ENCODE peak calls at places on chromosomes 7 and 10, in ten cellular contexts. I, K, T, P, Y, G, C, O, M and N are unnamed samples.

GRCh38 chr7:40701836-40702551 is 567.2 kb downstream of the SUGCT start:
- DNase-seq in I (no peak), K (no peak), T (no peak), P (no peak), Y (no peak), G (no peak), C (no peak), O (no peak), M (no peak), N (no peak)

GRCh38 chr7:133742709-133743538 is 384.2 kb upstream of the LRGUK start:
- DNase-seq in I (no peak), K (no peak), T (no peak), P (no peak), Y (no peak), G (peak; percentile 54), C (no peak), O (no peak), M (no peak), N (peak; percentile 4)

GRCh38 chr10:54441286-54441685 is 359.7 kb downstream of the PCDH15 start:
- DNase-seq in I (no peak), K (no peak), T (no peak), P (no peak), Y (no peak), G (no peak), C (no peak), O (no peak), M (no peak), N (no peak)

GRCh38 chr10:52283174-52283573 is 30.9 kb upstream of the DKK1 start:
- DNase-seq in I (no peak), K (no peak), T (no peak), P (no peak), Y (no peak), G (peak; percentile 38), C (no peak), O (no peak), M (no peak), N (no peak)

GRCh38 chr7:13312327-13312726 is 624.9 kb downstream of the ARL4A start:
- DNase-seq in I (no peak), K (no peak), T (no peak), P (no peak), Y (no peak), G (no peak), C (no peak), O (no peak), M (no peak), N (no peak)

GRCh38 chr10:71598673-71599072 is 120.9 kb downstream of the C10orf105 start:
- DNase-seq in I (peak; percentile 77), K (no peak), T (no peak), P (peak; percentile 67), Y (no peak), G (peak; percentile 87), C (peak; percentile 77), O (peak; percentile 93), M (peak; percentile 95), N (no peak)

GRCh38 chr10:91708174-91708861 is 75.4 kb upstream of the PPP1R3C start:
- DNase-seq in I (no peak), K (no peak), T (no peak), P (no peak), Y (no peak), G (no peak), C (no peak), O (no peak), M (no peak), N (no peak)

GRCh38 chr10:97651773-97652172 is 11.3 kb downstream of the PI4K2A start:
- DNase-seq in I (no peak), K (no peak), T (no peak), P (no peak), Y (peak; percentile 62), G (no peak), C (no peak), O (no peak), M (no peak), N (peak; percentile 99)

GRCh38 chr10:54843085-54843646 is 42.1 kb upstream of the PCDH15 start:
- DNase-seq in I (no peak), K (no peak), T (no peak), P (no peak), Y (no peak), G (no peak), C (no peak), O (no peak), M (no peak), N (no peak)

GRCh38 chr7:85469446-85469970 is 282.7 kb upstream of the SEMA3D start:
- DNase-seq in I (no peak), K (no peak), T (no peak), P (no peak), Y (no peak), G (peak; percentile 34), C (no peak), O (no peak), M (no peak), N (no peak)

GRCh38 chr7:41810258-41810576 is 107.3 kb upstream of the INHBA start:
- DNase-seq in I (peak; percentile 73), K (no peak), T (no peak), P (no peak), Y (no peak), G (no peak), C (peak; percentile 31), O (no peak), M (no peak), N (no peak)

GRCh38 chr10:69383485-69384089 is 33.1 kb downstream of the TACR2 start:
- DNase-seq in I (no peak), K (no peak), T (no peak), P (no peak), Y (no peak), G (peak; percentile 56), C (no peak), O (no peak), M (no peak), N (no peak)

GRCh38 chr7:11592699-11593098 is 239.3 kb downstream of the THSD7A start:
- DNase-seq in I (no peak), K (no peak), T (no peak), P (no peak), Y (no peak), G (no peak), C (no peak), O (no peak), M (no peak), N (no peak)

GRCh38 chr7:37945336-37945735 is 24.9 kb downstream of the EPDR1 start:
- DNase-seq in I (no peak), K (no peak), T (no peak), P (no peak), Y (no peak), G (peak; percentile 51), C (no peak), O (no peak), M (no peak), N (no peak)

GRCh38 chr7:155701972-155702544 is 57.6 kb downstream of the RBM33 start:
- DNase-seq in I (no peak), K (no peak), T (no peak), P (no peak), Y (no peak), G (peak; percentile 19), C (no peak), O (no peak), M (no peak), N (no peak)
- TF ChIP-seq CTCF in I (no peak), K (no peak), T (no peak), P (no peak), Y (no peak), G (peak; percentile 26), C (no peak), O (no peak), M (no peak), N (no peak)

GRCh38 chr10:78332013-78332412 is 298.4 kb downstream of the RPS24 start:
- DNase-seq in I (no peak), K (no peak), T (no peak), P (no peak), Y (no peak), G (no peak), C (no peak), O (peak; percentile 92), M (peak; percentile 64), N (no peak)

GRCh38 chr10:78333362-78334143 is 299.9 kb downstream of the RPS24 start:
- DNase-seq in I (no peak), K (no peak), T (no peak), P (no peak), Y (no peak), G (no peak), C (no peak), O (no peak), M (peak; percentile 64), N (no peak)

GRCh38 chr10:78332699-78333098 is 299.0 kb downstream of the RPS24 start:
- DNase-seq in I (no peak), K (no peak), T (no peak), P (no peak), Y (no peak), G (no peak), C (no peak), O (no peak), M (peak; percentile 70), N (no peak)

GRCh38 chr10:78330884-78331283 is 297.2 kb downstream of the RPS24 start:
- DNase-seq in I (no peak), K (no peak), T (no peak), P (no peak), Y (no peak), G (no peak), C (no peak), O (no peak), M (peak; percentile 55), N (no peak)

GRCh38 chr10:78331391-78331922 is 297.8 kb downstream of the RPS24 start:
- DNase-seq in I (no peak), K (no peak), T (no peak), P (no peak), Y (no peak), G (peak; percentile 42), C (no peak), O (peak; percentile 73), M (peak; percentile 90), N (no peak)
- H3K27ac ChIP-seq in I (no peak overlapping the region), K (no peak overlapping the region), T (no peak overlapping the region), P (peak overlapping the region; percentile 51), Y (no peak overlapping the region), G (no peak overlapping the region), C (no peak overlapping the region), O (peak overlapping the region; percentile 41), M (peak overlapping the region; percentile 66), N (no peak overlapping the region)

DNA sequence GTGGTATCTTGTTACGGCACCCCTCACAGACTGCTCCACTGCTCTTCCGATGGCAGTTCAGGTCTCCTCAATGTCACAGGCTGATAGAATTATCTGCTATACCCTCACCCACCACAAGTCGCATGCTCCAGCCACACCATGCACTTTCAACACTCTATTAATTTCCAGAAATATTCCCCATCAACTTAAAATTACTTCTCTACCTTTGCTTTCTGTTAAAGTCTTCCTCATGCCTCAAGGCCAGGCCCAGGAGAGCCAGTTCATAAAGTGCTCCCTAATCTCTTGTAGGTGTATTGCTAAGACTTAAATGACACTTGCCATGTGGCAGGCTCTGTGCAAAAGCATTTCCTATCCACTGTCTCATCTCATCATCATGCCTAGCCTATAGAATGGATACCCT is 105.9 kb upstream of the ARID5B start:
- DNase-seq in I (no peak), K (no peak), T (no peak), P (no peak), Y (no peak), G (no peak), C (no peak), O (no peak), M (peak; percentile 31), N (no peak)
- TF ChIP-seq CTCF in I (no peak), K (no peak), T (no peak), P (no peak), Y (peak; percentile 46), G (peak; percentile 8), C (no peak), O (no peak), M (no peak), N (no peak)

DNA sequence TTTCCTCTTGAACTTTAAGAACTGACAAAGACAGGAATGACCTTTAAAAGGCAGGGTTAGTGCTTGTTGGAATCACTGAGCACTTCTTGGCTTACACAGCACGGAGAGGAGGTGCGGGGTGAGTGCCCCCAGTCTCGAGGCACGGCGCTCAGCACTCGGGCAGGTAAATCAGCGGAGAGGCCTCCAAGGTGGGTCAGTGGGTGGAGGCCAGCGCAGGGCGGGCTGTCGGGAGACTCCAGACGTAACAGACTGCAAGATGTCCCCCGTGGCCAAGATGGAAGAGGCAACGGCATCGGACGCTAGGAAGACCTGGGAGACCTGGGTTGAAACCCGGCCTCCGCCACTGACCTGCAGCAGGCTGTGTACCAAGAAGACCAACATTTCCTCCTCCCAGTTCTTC is 149.4 kb downstream of the MAD1L1 start:
- DNase-seq in I (no peak), K (no peak), T (no peak), P (no peak), Y (no peak), G (no peak), C (no peak), O (no peak), M (no peak), N (no peak)
- H3K27ac ChIP-seq in I (no peak overlapping the region), K (no peak overlapping the region), T (no peak overlapping the region), P (no peak overlapping the region), Y (no peak overlapping the region), G (peak overlapping the region; percentile 60), C (no peak overlapping the region), O (no peak overlapping the region), M (no peak overlapping the region), N (no peak overlapping the region)